ENCODE peak calls at places on chromosomes 2 and 18, in five cellular contexts. One of them, this sample, is unnamed.

GRCh38 chr18:77206676-77207370 is 42.8 kb upstream of the GALR1 start:
- DNase-seq in fibroblast of lung: peak; percentile 75
- DNase-seq in HCT116: no peak
- DNase-seq in H9: no peak
- DNase-seq in GM23248: peak; percentile 90
- DNase-seq in this sample: no peak

GRCh38 chr2:214138779-214139178 is 272.1 kb upstream of the VWC2L start:
- DNase-seq in fibroblast of lung: peak; percentile 28
- DNase-seq in HCT116: no peak
- DNase-seq in H9: no peak
- DNase-seq in GM23248: no peak
- DNase-seq in this sample: no peak

GRCh38 chr2:43766006-43766405 is 7.8 kb upstream of the DYNC2LI1 start:
- DNase-seq in fibroblast of lung: no peak
- DNase-seq in HCT116: no peak
- DNase-seq in H9: no peak
- DNase-seq in GM23248: no peak
- DNase-seq in this sample: no peak

GRCh38 chr2:12070581-12070980 is 324.1 kb downstream of the LPIN1 start:
- DNase-seq in fibroblast of lung: peak; percentile 62
- DNase-seq in HCT116: no peak
- DNase-seq in H9: no peak
- DNase-seq in GM23248: peak; percentile 64
- DNase-seq in this sample: peak; percentile 66

GRCh38 chr2:191329841-191330240 is 84.6 kb downstream of the MYO1B start:
- DNase-seq in fibroblast of lung: no peak
- DNase-seq in HCT116: no peak
- DNase-seq in H9: no peak
- DNase-seq in GM23248: no peak
- DNase-seq in this sample: no peak

GRCh38 chr2:120528051-120528692 is 182.2 kb downstream of the INHBB start:
- DNase-seq in fibroblast of lung: no peak
- DNase-seq in HCT116: no peak
- DNase-seq in H9: no peak
- DNase-seq in GM23248: peak; percentile 50
- DNase-seq in this sample: no peak

GRCh38 chr18:56286775-56287174 is 351.6 kb downstream of the TXNL1 start:
- DNase-seq in fibroblast of lung: peak; percentile 79
- DNase-seq in HCT116: no peak
- DNase-seq in H9: no peak
- DNase-seq in GM23248: peak; percentile 76
- DNase-seq in this sample: peak; percentile 44

GRCh38 chr2:222594679-222595078 is 61.2 kb downstream of the FARSB start:
- DNase-seq in fibroblast of lung: peak; percentile 61
- DNase-seq in HCT116: no peak
- DNase-seq in H9: no peak
- DNase-seq in GM23248: peak; percentile 79
- DNase-seq in this sample: peak; percentile 82

GRCh38 chr2:233976690-233977294 is 59.6 kb downstream of the TRPM8 start:
- DNase-seq in fibroblast of lung: peak; percentile 76
- DNase-seq in HCT116: peak; percentile 62
- DNase-seq in H9: no peak
- DNase-seq in GM23248: peak; percentile 75
- DNase-seq in this sample: peak; percentile 79

GRCh38 chr2:12549641-12550040 is 167.1 kb upstream of the TRIB2 start:
- DNase-seq in fibroblast of lung: peak; percentile 75
- DNase-seq in HCT116: no peak
- DNase-seq in H9: no peak
- DNase-seq in GM23248: peak; percentile 87
- DNase-seq in this sample: peak; percentile 61

GRCh38 chr18:47595816-47596501 is 334.5 kb downstream of the SMAD2 start:
- DNase-seq in fibroblast of lung: no peak
- DNase-seq in HCT116: peak; percentile 10
- DNase-seq in H9: peak; percentile 48
- DNase-seq in GM23248: peak; percentile 3
- DNase-seq in this sample: no peak

GRCh38 chr18:43010611-43011010 is 104.9 kb downstream of the RIT2 start:
- DNase-seq in fibroblast of lung: peak; percentile 49
- DNase-seq in HCT116: no peak
- DNase-seq in H9: no peak
- DNase-seq in GM23248: no peak
- DNase-seq in this sample: no peak

GRCh38 chr18:7367336-7367735 is 136.4 kb downstream of the LRRC30 start:
- DNase-seq in fibroblast of lung: no peak
- DNase-seq in HCT116: no peak
- DNase-seq in H9: peak; percentile 43
- DNase-seq in GM23248: no peak
- DNase-seq in this sample: no peak

GRCh38 chr2:224937887-224938286 is 104.4 kb downstream of the DOCK10 start:
- DNase-seq in fibroblast of lung: no peak
- DNase-seq in HCT116: no peak
- DNase-seq in H9: no peak
- DNase-seq in GM23248: no peak
- DNase-seq in this sample: no peak

GRCh38 chr2:218047532-218048230 is 21.4 kb upstream of the RUFY4 start:
- DNase-seq in fibroblast of lung: no peak
- DNase-seq in HCT116: no peak
- DNase-seq in H9: no peak
- DNase-seq in GM23248: no peak
- DNase-seq in this sample: no peak

GRCh38 chr18:77133051-77133919 is 702 bp upstream of the MBP start:
- DNase-seq in fibroblast of lung: no peak
- DNase-seq in HCT116: no peak
- DNase-seq in H9: peak; percentile 70
- DNase-seq in GM23248: no peak
- DNase-seq in this sample: no peak

GRCh38 chr2:101267671-101268656 is 15.3 kb downstream of the CNOT11 start:
- DNase-seq in fibroblast of lung: no peak
- DNase-seq in HCT116: no peak
- DNase-seq in H9: no peak
- DNase-seq in GM23248: no peak
- DNase-seq in this sample: no peak

GRCh38 chr2:101781326-101781725 is 83.8 kb downstream of the MAP4K4 start:
- DNase-seq in fibroblast of lung: no peak
- DNase-seq in HCT116: no peak
- DNase-seq in H9: no peak
- DNase-seq in GM23248: no peak
- DNase-seq in this sample: no peak

GRCh38 chr18:32160547-32160946 is 29.3 kb upstream of the MEP1B start:
- DNase-seq in fibroblast of lung: no peak
- DNase-seq in HCT116: peak; percentile 6
- DNase-seq in H9: no peak
- DNase-seq in GM23248: no peak
- DNase-seq in this sample: no peak

GRCh38 chr18:39604836-39605235 is 2039.2 kb upstream of the CELF4 start:
- DNase-seq in fibroblast of lung: peak; percentile 63
- DNase-seq in HCT116: no peak
- DNase-seq in H9: no peak
- DNase-seq in GM23248: peak; percentile 55
- DNase-seq in this sample: peak; percentile 54

GRCh38 chr2:54853635-54854034 is 130.2 kb downstream of the EML6 start:
- DNase-seq in fibroblast of lung: no peak
- DNase-seq in HCT116: no peak
- DNase-seq in H9: no peak
- DNase-seq in GM23248: no peak
- DNase-seq in this sample: no peak

GRCh38 chr18:76436342-76436741 is 58.7 kb downstream of the ZNF516 start:
- DNase-seq in fibroblast of lung: no peak
- DNase-seq in HCT116: no peak
- DNase-seq in H9: no peak
- DNase-seq in GM23248: no peak
- DNase-seq in this sample: no peak

GRCh38 chr18:64037812-64038414 is 68.0 kb downstream of the SERPINB8 start:
- DNase-seq in fibroblast of lung: peak; percentile 12
- DNase-seq in HCT116: peak; percentile 36
- DNase-seq in H9: no peak
- DNase-seq in GM23248: peak; percentile 15
- DNase-seq in this sample: peak; percentile 52

GRCh38 chr2:105294844-105295481 is 34.6 kb downstream of the TGFBRAP1 start:
- DNase-seq in fibroblast of lung: peak; percentile 72
- DNase-seq in HCT116: peak; percentile 43
- DNase-seq in H9: peak; percentile 82
- DNase-seq in GM23248: peak; percentile 77
- DNase-seq in this sample: peak; percentile 87

GRCh38 chr2:233449071-233449901 is 95.0 kb downstream of the DGKD start:
- DNase-seq in fibroblast of lung: peak; percentile 46
- DNase-seq in HCT116: no peak
- DNase-seq in H9: peak; percentile 84
- DNase-seq in GM23248: peak; percentile 83
- DNase-seq in this sample: peak; percentile 83

GRCh38 chr2:200362202-200362917 is 55.9 kb downstream of the SPATS2L start:
- DNase-seq in fibroblast of lung: no peak
- DNase-seq in HCT116: no peak
- DNase-seq in H9: no peak
- DNase-seq in GM23248: no peak
- DNase-seq in this sample: no peak

GRCh38 chr2:10056439-10056838 is 13.1 kb downstream of the KLF11 start:
- DNase-seq in fibroblast of lung: no peak
- DNase-seq in HCT116: no peak
- DNase-seq in H9: no peak
- DNase-seq in GM23248: peak; percentile 30
- DNase-seq in this sample: no peak

GRCh38 chr18:34001376-34001775 is 223.3 kb downstream of the NOL4 start:
- DNase-seq in fibroblast of lung: no peak
- DNase-seq in HCT116: no peak
- DNase-seq in H9: no peak
- DNase-seq in GM23248: no peak
- DNase-seq in this sample: no peak

GRCh38 chr2:223929575-223930001 is 15.5 kb downstream of the WDFY1 start:
- DNase-seq in fibroblast of lung: no peak
- DNase-seq in HCT116: no peak
- DNase-seq in H9: no peak
- DNase-seq in GM23248: no peak
- DNase-seq in this sample: no peak

GRCh38 chr2:26177122-26177521 is 4.2 kb downstream of the GAREM2 start:
- DNase-seq in fibroblast of lung: no peak
- DNase-seq in HCT116: no peak
- DNase-seq in H9: no peak
- DNase-seq in GM23248: no peak
- DNase-seq in this sample: no peak

GRCh38 chr18:57077786-57078552 is 68.9 kb upstream of the BOD1L2 start:
- DNase-seq in fibroblast of lung: no peak
- DNase-seq in HCT116: no peak
- DNase-seq in H9: peak; percentile 31
- DNase-seq in GM23248: no peak
- DNase-seq in this sample: no peak

GRCh38 chr2:226215902-226216503 is 583.6 kb downstream of the IRS1 start:
- DNase-seq in fibroblast of lung: peak; percentile 43
- DNase-seq in HCT116: peak; percentile 77
- DNase-seq in H9: peak; percentile 86
- DNase-seq in GM23248: peak; percentile 61
- DNase-seq in this sample: peak; percentile 60

GRCh38 chr2:54148391-54148790 is 33.0 kb downstream of the ACYP2 start:
- DNase-seq in fibroblast of lung: no peak
- DNase-seq in HCT116: no peak
- DNase-seq in H9: no peak
- DNase-seq in GM23248: no peak
- DNase-seq in this sample: no peak

GRCh38 chr18:37962316-37962966 is 396.8 kb upstream of the CELF4 start:
- DNase-seq in fibroblast of lung: no peak
- DNase-seq in HCT116: no peak
- DNase-seq in H9: no peak
- DNase-seq in GM23248: no peak
- DNase-seq in this sample: no peak

GRCh38 chr2:201430839-201431238 is 20.4 kb downstream of the TRAK2 start:
- DNase-seq in fibroblast of lung: no peak
- DNase-seq in HCT116: no peak
- DNase-seq in H9: no peak
- DNase-seq in GM23248: no peak
- DNase-seq in this sample: no peak

GRCh38 chr2:201436141-201436540 is 15.1 kb downstream of the TRAK2 start:
- DNase-seq in fibroblast of lung: peak; percentile 45
- DNase-seq in HCT116: no peak
- DNase-seq in H9: no peak
- DNase-seq in GM23248: no peak
- DNase-seq in this sample: peak; percentile 50

GRCh38 chr2:201432038-201432437 is 19.2 kb downstream of the TRAK2 start:
- DNase-seq in fibroblast of lung: peak; percentile 81
- DNase-seq in HCT116: no peak
- DNase-seq in H9: no peak
- DNase-seq in GM23248: peak; percentile 64
- DNase-seq in this sample: peak; percentile 60

GRCh38 chr2:201432551-201433388 is 18.5 kb downstream of the TRAK2 start:
- DNase-seq in fibroblast of lung: peak; percentile 59
- DNase-seq in HCT116: no peak
- DNase-seq in H9: no peak
- DNase-seq in GM23248: peak; percentile 66
- DNase-seq in this sample: peak; percentile 77

DNA sequence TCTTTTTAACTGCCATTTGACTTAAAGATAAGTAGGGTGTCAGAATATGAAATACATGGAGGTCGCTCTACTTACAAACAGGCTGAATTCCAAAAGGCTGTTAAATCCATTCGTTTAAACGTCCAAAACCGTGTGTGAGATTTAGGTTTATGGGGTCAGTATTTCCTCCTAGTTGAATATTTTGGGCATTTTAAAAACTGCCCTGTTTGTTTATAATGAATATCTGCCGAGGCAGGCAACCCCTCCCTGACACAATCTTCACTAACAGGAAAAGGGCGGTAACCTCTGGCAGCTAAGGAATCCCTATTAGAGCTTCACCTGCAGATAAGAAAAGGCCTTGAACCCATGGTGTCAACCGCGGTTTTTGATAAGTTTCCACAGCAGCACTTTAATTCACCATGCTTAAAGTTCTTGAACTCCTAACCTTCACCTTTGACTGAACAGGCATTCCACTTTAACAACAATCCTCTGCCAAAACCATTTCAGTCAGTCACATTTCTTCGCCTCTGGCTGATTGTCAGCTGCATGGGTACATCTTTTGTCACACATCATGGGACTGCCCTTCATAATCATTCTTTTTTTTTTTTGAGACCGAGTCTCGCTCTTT is 17.8 kb downstream of the TRAK2 start:
- DNase-seq in fibroblast of lung: no peak
- DNase-seq in HCT116: no peak
- DNase-seq in H9: no peak
- DNase-seq in GM23248: no peak
- DNase-seq in this sample: no peak
- H3K9ac ChIP-seq in fibroblast of lung: no peak overlapping the region
- H3K9ac ChIP-seq in HCT116: no peak overlapping the region
- H3K9ac ChIP-seq in H9: no peak overlapping the region
- H3K9ac ChIP-seq in GM23248: no peak overlapping the region
- H3K9ac ChIP-seq in this sample: peak overlapping the region; percentile 57

GRCh38 chr2:20539133-20539719 is 92.4 kb downstream of the RHOB start:
- DNase-seq in fibroblast of lung: peak; percentile 39
- DNase-seq in HCT116: no peak
- DNase-seq in H9: no peak
- DNase-seq in GM23248: peak; percentile 69
- DNase-seq in this sample: no peak
- H3K9ac ChIP-seq in fibroblast of lung: no peak overlapping the region
- H3K9ac ChIP-seq in HCT116: no peak overlapping the region
- H3K9ac ChIP-seq in H9: no peak overlapping the region
- H3K9ac ChIP-seq in GM23248: peak overlapping the region; percentile 48
- H3K9ac ChIP-seq in this sample: peak overlapping the region; percentile 54

GRCh38 chr2:235757212-235757611 is 263.4 kb downstream of the AGAP1 start:
- DNase-seq in fibroblast of lung: no peak
- DNase-seq in HCT116: no peak
- DNase-seq in H9: no peak
- DNase-seq in GM23248: no peak
- DNase-seq in this sample: no peak
- H3K9ac ChIP-seq in fibroblast of lung: no peak overlapping the region
- H3K9ac ChIP-seq in HCT116: no peak overlapping the region
- H3K9ac ChIP-seq in H9: no peak overlapping the region
- H3K9ac ChIP-seq in GM23248: no peak overlapping the region
- H3K9ac ChIP-seq in this sample: no peak overlapping the region

GRCh38 chr2:227411320-227411989 is 23.7 kb upstream of the SCYGR1 start:
- DNase-seq in fibroblast of lung: peak; percentile 90
- DNase-seq in HCT116: no peak
- DNase-seq in H9: no peak
- DNase-seq in GM23248: peak; percentile 73
- DNase-seq in this sample: no peak
- H3K9ac ChIP-seq in fibroblast of lung: no peak overlapping the region
- H3K9ac ChIP-seq in HCT116: no peak overlapping the region
- H3K9ac ChIP-seq in H9: no peak overlapping the region
- H3K9ac ChIP-seq in GM23248: no peak overlapping the region
- H3K9ac ChIP-seq in this sample: no peak overlapping the region